ENCODE peak calls at places on chromosomes 5 and 9, in eight cellular contexts. C is heart right ventricle; R is left ventricle myocardium inferior; T is PC-3; L is A549; G is naive thymus-derived CD4-positive, alpha-beta T cell; F is CD4-positive, CD25-positive, alpha-beta regulatory T cell; A is right cardiac atrium. Q is an unnamed sample. For H3K9me3, the result is how much of the 10 kb centered on the place peaks cover.

GRCh38 chr9:19634881-19635280 is 154.0 kb downstream of the SLC24A2 start:
- DNase-seq in C (no peak), R (no peak), T (no peak), L (no peak), G (no peak), F (no peak), A (no peak), Q (no peak)

GRCh38 chr9:88387035-88387732 is 1.1 kb upstream of the SPIN1 start:
- DNase-seq in C (peak), R (peak), T (peak), L (peak), G (no peak), F (no peak), A (peak), Q (peak)

GRCh38 chr5:107230367-107230766 is 440.4 kb downstream of the EFNA5 start:
- DNase-seq in C (no peak), R (no peak), T (no peak), L (no peak), G (no peak), F (no peak), A (no peak), Q (no peak)

GRCh38 chr9:127149463-127150390 is 27.3 kb upstream of the ANGPTL2 start:
- DNase-seq in C (no peak), R (no peak), T (no peak), L (no peak), G (no peak), F (no peak), A (no peak), Q (no peak)

GRCh38 chr9:117414220-117414905 is 494 bp downstream of the ASTN2 start:
- DNase-seq in C (no peak), R (no peak), T (no peak), L (peak), G (no peak), F (no peak), A (peak), Q (no peak)

GRCh38 chr5:52896524-52897237 is 92.5 kb upstream of the ITGA2 start:
- DNase-seq in C (no peak), R (no peak), T (no peak), L (no peak), G (no peak), F (no peak), A (no peak), Q (no peak)

GRCh38 chr5:71533142-71533541 is 54.0 kb upstream of the MCCC2 start:
- DNase-seq in C (no peak), R (no peak), T (peak), L (no peak), G (no peak), F (no peak), A (no peak), Q (no peak)

GRCh38 chr9:123784513-123784912 is 145.4 kb downstream of the DENND1A start:
- DNase-seq in C (no peak), R (no peak), T (no peak), L (no peak), G (no peak), F (no peak), A (no peak), Q (no peak)

GRCh38 chr5:159682623-159683022 is 233.7 kb upstream of the ADRA1B start:
- DNase-seq in C (no peak), R (no peak), T (no peak), L (peak), G (no peak), F (no peak), A (no peak), Q (no peak)

GRCh38 chr5:161645264-161645663 is 40.3 kb upstream of the GABRA6 start:
- DNase-seq in C (no peak), R (no peak), T (no peak), L (no peak), G (no peak), F (no peak), A (no peak), Q (no peak)

GRCh38 chr9:121305269-121305994 is 37.5 kb downstream of the GSN start:
- DNase-seq in C (peak), R (peak), T (no peak), L (no peak), G (no peak), F (no peak), A (peak), Q (peak)

GRCh38 chr9:97759611-97760288 is 62.6 kb upstream of the XPA start:
- DNase-seq in C (no peak), R (no peak), T (no peak), L (peak), G (no peak), F (no peak), A (peak), Q (no peak)

GRCh38 chr5:61320860-61321259 is 11.2 kb upstream of the ZSWIM6 start:
- DNase-seq in C (no peak), R (no peak), T (no peak), L (no peak), G (no peak), F (no peak), A (no peak), Q (no peak)

GRCh38 chr5:92761585-92761984 is 819.4 kb downstream of the NR2F1-AS1 start:
- DNase-seq in C (no peak), R (no peak), T (no peak), L (no peak), G (no peak), F (no peak), A (no peak), Q (no peak)

GRCh38 chr9:126144617-126145456 is 181.8 kb upstream of the MVB12B start:
- DNase-seq in C (no peak), R (no peak), T (no peak), L (no peak), G (no peak), F (no peak), A (no peak), Q (peak)

GRCh38 chr9:29176786-29177185 is 1603.5 kb upstream of the C9orf72 start:
- DNase-seq in C (no peak), R (no peak), T (no peak), L (no peak), G (no peak), F (no peak), A (no peak), Q (no peak)
- H3K4me3 ChIP-seq in C (no peak), R (no peak), T (no peak), L (no peak), G (no peak), F (no peak), A (no peak), Q (no peak)

GRCh38 chr5:34550255-34550654 is 105.9 kb upstream of the RAI14 start:
- DNase-seq in C (no peak), R (no peak), T (no peak), L (no peak), G (no peak), F (no peak), A (no peak), Q (no peak)

GRCh38 chr5:34545164-34545563 is 111.0 kb upstream of the RAI14 start:
- DNase-seq in C (no peak), R (no peak), T (no peak), L (no peak), G (no peak), F (no peak), A (no peak), Q (no peak)

GRCh38 chr5:34547300-34548085 is 108.6 kb upstream of the RAI14 start:
- DNase-seq in C (no peak), R (no peak), T (no peak), L (no peak), G (no peak), F (no peak), A (no peak), Q (no peak)

GRCh38 chr5:34550977-34551376 is 105.2 kb upstream of the RAI14 start:
- DNase-seq in C (no peak), R (no peak), T (no peak), L (no peak), G (no peak), F (no peak), A (no peak), Q (no peak)

GRCh38 chr5:34548086-34548403 is 108.1 kb upstream of the RAI14 start:
- DNase-seq in C (no peak), R (no peak), T (no peak), L (no peak), G (no peak), F (no peak), A (no peak), Q (no peak)
- H3K9me3 ChIP-seq in C (under half), R (under half), T (under half), L (under half), G (under half), F (under half), A (under half), Q (under half)

DNA sequence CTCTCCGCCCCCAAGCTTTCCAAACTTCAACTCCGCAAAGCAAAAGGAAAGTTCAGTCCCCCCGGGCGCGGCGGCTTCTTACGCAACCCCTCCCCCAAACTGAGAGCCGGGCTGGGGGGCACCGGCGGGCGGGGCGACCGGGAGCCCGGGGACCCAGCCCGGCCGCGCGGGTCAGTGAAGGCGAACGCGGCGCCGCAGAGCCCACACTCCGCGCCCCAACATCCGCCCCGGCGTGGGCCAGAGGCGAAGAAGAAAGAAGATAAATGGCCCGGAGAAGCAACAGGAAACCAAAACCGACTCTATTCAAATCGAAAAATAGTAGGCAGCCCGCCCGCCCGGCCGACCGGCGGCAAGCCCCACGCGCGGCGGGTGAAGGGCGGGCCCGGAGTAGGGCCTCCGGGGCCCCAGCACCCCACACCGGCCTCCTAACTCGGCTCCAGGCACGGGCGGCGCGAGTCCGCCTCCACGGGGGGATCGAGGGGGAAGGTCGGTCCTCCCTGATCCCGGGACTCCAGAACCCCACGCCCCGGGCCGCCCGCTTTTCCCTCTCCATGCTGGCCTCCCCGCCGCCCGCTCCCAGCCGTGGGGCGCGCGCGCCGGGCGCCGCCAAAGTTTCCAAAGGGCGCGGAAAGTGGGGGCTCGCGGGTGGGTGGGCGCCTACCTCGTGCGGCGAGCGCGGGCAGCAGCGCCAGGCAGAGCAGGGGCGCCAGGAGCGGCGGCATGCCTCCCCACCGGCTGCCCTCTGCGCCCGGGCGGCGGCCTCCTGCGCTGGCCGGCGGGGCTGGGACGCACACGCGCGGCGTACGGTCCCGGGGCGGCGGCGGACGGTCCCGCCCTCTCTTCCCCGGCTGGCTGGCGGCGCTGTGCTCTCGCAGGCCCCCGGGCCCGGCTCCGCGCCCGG is 533 bp downstream of the NOTCH1 start:
- DNase-seq in C (no peak), R (no peak), T (no peak), L (no peak), G (peak), F (peak), A (peak), Q (no peak)
- H3K27ac ChIP-seq in C (peak), R (peak), T (no peak), L (peak), G (peak), F (peak), A (peak), Q (peak)

GRCh38 chr9:14173730-14174129 is 140.2 kb downstream of the NFIB start:
- DNase-seq in C (no peak), R (no peak), T (no peak), L (no peak), G (no peak), F (no peak), A (peak), Q (no peak)

GRCh38 chr9:14170973-14171596 is 142.9 kb downstream of the NFIB start:
- DNase-seq in C (no peak), R (no peak), T (peak), L (peak), G (no peak), F (no peak), A (no peak), Q (no peak)

GRCh38 chr9:14179449-14179848 is 134.5 kb downstream of the NFIB start:
- DNase-seq in C (no peak), R (no peak), T (peak), L (no peak), G (no peak), F (no peak), A (no peak), Q (no peak)

GRCh38 chr9:14180077-14180941 is 133.6 kb downstream of the NFIB start:
- DNase-seq in C (peak), R (peak), T (no peak), L (no peak), G (no peak), F (no peak), A (peak), Q (peak)

DNA sequence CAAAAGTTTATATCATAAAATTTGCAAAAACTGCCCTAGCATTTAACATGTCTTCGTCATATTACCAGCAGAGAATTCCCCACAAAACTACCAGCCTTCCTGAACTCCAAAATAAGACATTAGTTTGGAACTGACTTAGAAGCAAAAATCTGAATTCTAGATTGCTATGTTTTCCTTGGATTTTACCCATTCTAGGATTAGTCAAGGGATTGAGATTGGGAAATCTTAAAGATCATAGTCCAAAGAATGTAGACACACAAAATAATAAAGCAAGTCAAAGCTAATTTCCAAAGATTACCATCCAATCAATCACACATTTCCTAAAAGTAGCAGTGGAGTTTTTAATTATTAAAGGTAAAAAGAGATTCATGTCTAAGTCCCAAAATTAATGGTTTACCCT is 138.2 kb downstream of the NFIB start:
- DNase-seq in C (no peak), R (no peak), T (no peak), L (no peak), G (no peak), F (no peak), A (no peak), Q (no peak)
- H3K4me3 ChIP-seq in C (no peak), R (no peak), T (no peak), L (no peak), G (no peak), F (no peak), A (no peak), Q (no peak)

GRCh38 chr9:5635390-5635789 is 6.5 kb downstream of the RIC1 start:
- DNase-seq in C (no peak), R (no peak), T (no peak), L (no peak), G (no peak), F (no peak), A (no peak), Q (no peak)
- H3K9me3 ChIP-seq in C (under half), R (under half), T (under half), L (under half), G (under half), F (under half), A (under half), Q (under half)

Q was measured in testis.